ENCODE peak calls at places on chromosomes 3 and 15, in five cellular contexts. M is stomach, G is IMR-90, P is endodermal cell, R is K562. U is an unnamed sample. For H3K4me1, the result is how much of the 10 kb centered on the place peaks cover.

GRCh38 chr3:104206925-104207324 is 1159.8 kb upstream of the ALCAM start:
- DNase-seq in P (no peak), R (no peak), G (no peak), M (no peak), U (peak)

GRCh38 chr3:177294221-177294620 is 96.9 kb upstream of the TBL1XR1 start:
- DNase-seq in M (peak), P (no peak), R (no peak), G (peak), U (peak)

GRCh38 chr3:183493296-183494045 is 62.0 kb downstream of the KLHL6 start:
- DNase-seq in M (no peak), P (peak), G (no peak), R (no peak), U (no peak)

GRCh38 chr3:183464480-183464879 is 36.1 kb upstream of the MCF2L2 start:
- DNase-seq in M (no peak), R (no peak), P (no peak), G (no peak), U (peak)

GRCh38 chr3:113758389-113759029 is 11.7 kb downstream of the ATP6V1A start:
- DNase-seq in P (no peak), M (no peak), G (peak), R (no peak), U (no peak)

GRCh38 chr3:171132873-171133272 is 106.4 kb upstream of the SLC2A2 start:
- DNase-seq in M (no peak), R (no peak), G (peak), P (no peak), U (no peak)

GRCh38 chr15:78035861-78036476 is 41.5 kb downstream of the TBC1D2B start:
- DNase-seq in G (no peak), M (no peak), R (no peak), P (no peak), U (peak)

GRCh38 chr15:82159922-82160321 is 102.6 kb downstream of the EFL1 start:
- DNase-seq in R (no peak), G (peak), M (no peak), P (peak), U (no peak)

GRCh38 chr3:171049831-171050444 is 23.4 kb upstream of the SLC2A2 start:
- DNase-seq in G (peak), R (peak), P (peak), M (peak), U (peak)

GRCh38 chr15:59591372-59591771 is 20.2 kb upstream of the GCNT3 start:
- DNase-seq in M (no peak), R (no peak), G (no peak), P (no peak), U (no peak)

DNA sequence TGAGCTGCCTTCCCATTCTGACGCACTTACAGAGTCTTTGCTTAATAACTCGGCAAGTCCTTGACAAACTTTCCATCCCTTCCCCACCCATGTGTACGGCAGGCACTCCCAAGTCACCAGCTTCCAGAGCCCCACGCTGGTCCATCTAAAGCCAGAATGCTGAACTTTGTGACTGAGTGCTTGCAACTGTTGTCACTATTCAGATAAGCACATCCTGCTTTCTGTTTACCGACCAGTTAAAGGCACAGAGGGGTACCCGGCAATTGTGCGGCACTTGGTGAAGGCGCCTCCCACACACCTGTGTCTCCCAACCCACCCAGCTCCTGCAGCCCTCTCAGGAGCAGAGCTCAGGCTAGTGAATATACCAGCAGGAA is 430.6 kb downstream of the FOXP1 start:
- DNase-seq in M (peak), P (peak), G (no peak), R (no peak), U (peak)
- H3K4me1 ChIP-seq in M (under half), P (under half), G (under half), R (under half), U (half or more)

GRCh38 chr3:48648188-48648850 is 13.1 kb upstream of the SLC26A6 start:
- DNase-seq in M (no peak), P (no peak), R (no peak), G (no peak), U (no peak)
- TF ChIP-seq CTCF in M (no peak), P (no peak), R (no peak), G (no peak), U (no peak)

GRCh38 chr3:195103623-195104022 is 167.3 kb downstream of the XXYLT1 start:
- DNase-seq in R (no peak), M (no peak), P (no peak), G (no peak), U (no peak)

GRCh38 chr3:195101927-195102608 is 168.9 kb downstream of the XXYLT1 start:
- DNase-seq in M (no peak), G (no peak), P (no peak), R (no peak), U (no peak)

GRCh38 chr3:195100903-195101591 is 169.9 kb downstream of the XXYLT1 start:
- DNase-seq in P (no peak), R (no peak), M (peak), G (peak), U (no peak)

GRCh38 chr3:195104340-195104739 is 166.6 kb downstream of the XXYLT1 start:
- DNase-seq in R (no peak), G (no peak), M (no peak), P (no peak), U (no peak)

GRCh38 chr3:195102609-195103467 is 168.1 kb downstream of the XXYLT1 start:
- DNase-seq in G (peak), P (no peak), R (no peak), M (no peak), U (no peak)
- H3K4me3 ChIP-seq in G (no peak), P (no peak), R (no peak), M (no peak), U (no peak)

GRCh38 chr3:12356175-12356574 is 67.3 kb downstream of the PPARG start:
- DNase-seq in P (no peak), R (no peak), M (no peak), G (no peak), U (no peak)
- H3K4me1 ChIP-seq in P (under half), R (under half), M (under half), G (under half), U (under half)

GRCh38 chr15:58066042-58066867 is 744 bp upstream of the ALDH1A2 start:
- DNase-seq in G (peak), M (peak), P (peak), R (peak), U (peak)
- TF ChIP-seq CTCF in G (peak), M (peak), P (peak), R (peak), U (peak)

GRCh38 chr15:98737122-98737521 is 88.8 kb downstream of the IGF1R start:
- DNase-seq in G (no peak), R (no peak), M (no peak), P (peak), U (no peak)
- H3K4me3 ChIP-seq in G (no peak), R (no peak), M (no peak), P (no peak), U (no peak)